ENCODE peak calls at places on chromosomes 13 and 19, in seven cellular contexts. K, H, T, M, X, V and S are unnamed samples.

GRCh38 chr13:82356667-82357066 is 1525.6 kb downstream of the SLITRK1 start:
- DNase-seq in K (no peak), H (no peak), T (no peak), M (peak), X (no peak), V (no peak), S (no peak)

GRCh38 chr19:7427944-7428343 is 60.9 kb downstream of the PEX11G start:
- DNase-seq in K (no peak), H (no peak), T (no peak), M (peak), X (no peak), V (no peak), S (no peak)

GRCh38 chr13:76148926-76149325 is 512.8 kb downstream of the LMO7 start:
- DNase-seq in K (no peak), H (no peak), T (no peak), M (peak), X (no peak), V (no peak), S (no peak)

GRCh38 chr19:51364200-51365106 is 1.7 kb downstream of the ETFB start:
- DNase-seq in K (no peak), H (no peak), T (no peak), M (no peak), X (no peak), V (no peak), S (no peak)

GRCh38 chr13:29140277-29140676 is 320.1 kb downstream of the MTUS2 start:
- DNase-seq in K (no peak), H (peak), T (no peak), M (peak), X (no peak), V (no peak), S (no peak)

GRCh38 chr13:52599853-52600603 is 42.2 kb upstream of the HNRNPA1L2 start:
- DNase-seq in K (no peak), H (peak), T (peak), M (peak), X (no peak), V (peak), S (no peak)

GRCh38 chr19:39768334-39768733 is 10.3 kb upstream of the LEUTX start:
- DNase-seq in K (no peak), H (no peak), T (no peak), M (no peak), X (no peak), V (no peak), S (no peak)

GRCh38 chr13:77492982-77493381 is 42.5 kb upstream of the SCEL start:
- DNase-seq in K (peak), H (no peak), T (no peak), M (peak), X (no peak), V (no peak), S (no peak)

GRCh38 chr19:49538643-49539042 is 10.8 kb downstream of the RCN3 start:
- DNase-seq in K (no peak), H (no peak), T (no peak), M (no peak), X (no peak), V (no peak), S (no peak)

GRCh38 chr19:19588546-19588945 is 29.9 kb downstream of the PBX4 start:
- DNase-seq in K (no peak), H (no peak), T (no peak), M (no peak), X (no peak), V (no peak), S (no peak)

GRCh38 chr19:3656073-3656746 is 29.6 kb upstream of the CACTIN start:
- DNase-seq in K (no peak), H (no peak), T (no peak), M (no peak), X (no peak), V (no peak), S (no peak)

GRCh38 chr13:41938918-41939317 is 22.0 kb downstream of the VWA8 start:
- DNase-seq in K (no peak), H (no peak), T (no peak), M (no peak), X (no peak), V (no peak), S (no peak)

GRCh38 chr13:112580211-112580610 is 7.7 kb downstream of the TUBGCP3 start:
- DNase-seq in K (no peak), H (no peak), T (no peak), M (no peak), X (no peak), V (no peak), S (no peak)

GRCh38 chr13:23790591-23791170 is 98.5 kb downstream of the MIPEP start:
- DNase-seq in K (no peak), H (no peak), T (no peak), M (peak), X (no peak), V (no peak), S (no peak)

GRCh38 chr13:21478881-21479808 is 20.0 kb upstream of the ZDHHC20 start:
- DNase-seq in K (peak), H (no peak), T (no peak), M (peak), X (no peak), V (peak), S (no peak)

GRCh38 chr19:47445937-47446402 is 25.7 kb downstream of the SLC8A2 start:
- DNase-seq in K (no peak), H (no peak), T (peak), M (peak), X (no peak), V (peak), S (no peak)

GRCh38 chr19:590396-590745 is 690 bp downstream of the HCN2 start:
- DNase-seq in K (no peak), H (no peak), T (peak), M (peak), X (no peak), V (no peak), S (no peak)

GRCh38 chr13:109764474-109765292 is 21.7 kb downstream of the IRS2 start:
- DNase-seq in K (no peak), H (no peak), T (no peak), M (no peak), X (no peak), V (no peak), S (no peak)
- TF ChIP-seq CTCF in K (no peak), H (no peak), T (peak), M (no peak), X (no peak), V (no peak), S (no peak)

DNA sequence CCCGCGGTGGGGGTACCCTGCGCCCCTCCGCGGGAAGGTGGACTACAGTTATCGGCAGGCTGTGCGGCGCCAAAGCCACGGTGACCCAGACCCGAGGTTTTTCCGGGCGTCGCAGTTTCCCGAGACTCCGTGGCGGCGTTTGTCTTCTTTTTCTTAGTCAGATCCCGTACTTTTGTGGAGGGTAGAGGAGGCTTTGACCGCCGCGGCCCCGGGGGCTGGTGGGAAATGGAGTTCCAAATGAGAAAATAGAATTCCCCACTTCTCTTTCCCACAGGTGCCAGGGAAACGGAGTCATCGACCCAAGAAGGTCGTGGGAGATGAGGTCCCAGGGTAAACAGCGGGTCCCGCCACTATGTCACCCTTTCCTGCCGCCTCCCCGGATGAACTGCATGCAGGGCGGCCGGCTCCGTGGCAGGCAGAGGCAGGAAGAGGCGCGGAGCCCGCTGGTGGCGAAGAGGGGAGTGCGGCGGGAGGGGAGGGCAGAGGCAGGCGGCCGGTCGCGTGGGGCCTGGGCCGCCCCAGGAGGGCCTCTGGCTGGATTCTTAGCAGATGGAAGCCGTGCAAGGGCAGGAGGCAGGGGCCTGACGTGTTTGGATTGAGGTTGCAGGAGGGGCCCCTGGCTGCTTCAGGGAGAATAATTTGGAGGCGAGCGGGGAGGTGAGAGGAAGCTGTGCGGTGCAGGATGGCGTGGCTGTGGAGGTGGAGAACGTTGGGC is 11.5 kb downstream of the CYTH2 start:
- DNase-seq in K (no peak), H (no peak), T (no peak), M (no peak), X (no peak), V (no peak), S (no peak)
- H3K4me3 ChIP-seq in K (no peak), H (peak), T (no peak), M (peak), X (peak), V (peak), S (no peak)

DNA sequence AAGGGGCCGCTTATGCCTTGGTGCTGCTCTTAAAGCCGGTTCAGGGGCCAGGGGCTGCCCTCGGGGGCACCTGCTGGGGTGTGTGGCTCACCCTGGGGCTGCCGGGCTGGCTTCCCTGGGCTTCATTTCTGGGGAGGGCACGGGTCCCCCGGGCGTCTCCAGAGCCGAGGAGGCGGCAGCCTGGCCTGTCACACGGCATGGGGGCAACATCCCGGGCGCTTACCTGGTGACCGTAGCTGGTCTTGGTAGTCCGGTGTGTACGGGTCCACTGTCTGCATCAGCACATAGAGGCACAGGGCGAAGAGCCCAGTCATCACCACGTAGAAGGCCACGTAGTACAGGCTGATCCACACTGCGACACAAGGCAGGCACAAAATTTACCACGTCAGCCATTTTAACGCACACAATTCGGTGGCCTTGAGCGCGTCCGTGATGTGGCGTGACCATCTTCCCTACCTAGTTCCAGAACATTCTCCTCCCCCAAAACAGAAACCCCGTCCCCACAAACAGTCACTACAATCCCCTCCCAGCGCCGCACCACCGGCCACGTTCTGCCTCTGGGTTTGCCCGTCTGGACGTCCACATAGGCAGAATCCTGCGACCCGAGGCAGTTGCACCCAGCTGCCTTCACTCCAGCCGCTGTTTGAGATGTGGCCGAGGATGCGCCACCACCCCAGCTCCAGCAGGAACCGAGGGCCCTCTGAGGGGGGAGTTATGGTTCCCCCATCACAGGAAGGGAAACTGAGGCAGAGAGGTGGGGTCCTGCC is 3.2 kb downstream of the ATP4B start:
- DNase-seq in K (no peak), H (peak), T (no peak), M (no peak), X (peak), V (no peak), S (no peak)
- TF ChIP-seq CTCF in K (no peak), H (no peak), T (no peak), M (no peak), X (no peak), V (no peak), S (no peak)

GRCh38 chr19:5339950-5340636 is 519 bp downstream of the PTPRS start:
- DNase-seq in K (no peak), H (no peak), T (peak), M (no peak), X (no peak), V (peak), S (no peak)
- H3K4me3 ChIP-seq in K (peak), H (peak), T (peak), M (peak), X (peak), V (peak), S (peak)

GRCh38 chr19:1791879-1792278 is 20.2 kb downstream of the ATP8B3 start:
- DNase-seq in K (no peak), H (no peak), T (no peak), M (no peak), X (no peak), V (no peak), S (no peak)
- TF ChIP-seq CTCF in K (no peak), H (no peak), T (no peak), M (no peak), X (no peak), V (no peak), S (no peak)

GRCh38 chr13:36130542-36131214 is 504 bp downstream of the DCLK1 start:
- DNase-seq in K (no peak), H (no peak), T (peak), M (no peak), X (peak), V (no peak), S (no peak)
- H3K4me3 ChIP-seq in K (no peak), H (peak), T (peak), M (peak), X (peak), V (no peak), S (no peak)

GRCh38 chr13:44561352-44561751 is 14.8 kb downstream of the TSC22D1 start:
- DNase-seq in K (no peak), H (no peak), T (no peak), M (no peak), X (no peak), V (no peak), S (no peak)

GRCh38 chr13:44565881-44566280 is 10.2 kb downstream of the TSC22D1 start:
- DNase-seq in K (no peak), H (no peak), T (no peak), M (no peak), X (no peak), V (no peak), S (no peak)

DNA sequence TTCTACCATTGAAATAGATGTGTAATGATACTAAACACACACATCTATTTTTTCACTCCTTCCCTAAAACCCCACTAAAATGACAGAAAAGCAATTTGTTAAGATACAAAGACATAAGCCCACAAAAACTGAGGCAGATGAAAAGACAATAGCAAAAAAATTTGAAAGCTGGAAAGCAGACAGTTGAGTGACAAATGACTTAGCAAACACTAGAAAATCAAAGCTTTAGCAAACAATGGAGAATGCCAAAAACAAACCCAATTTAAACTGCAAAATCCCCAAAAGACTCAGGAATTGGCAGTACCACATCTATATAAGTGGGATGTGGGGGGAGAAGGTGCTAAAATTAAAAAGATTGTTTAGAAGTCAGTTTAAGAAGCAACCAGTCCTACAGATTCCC is 9.5 kb downstream of the TSC22D1 start:
- DNase-seq in K (no peak), H (no peak), T (no peak), M (no peak), X (no peak), V (no peak), S (no peak)
- TF ChIP-seq CTCF in K (no peak), H (no peak), T (no peak), M (no peak), X (no peak), V (no peak), S (no peak)

GRCh38 chr13:66996503-66996902 is 233.6 kb downstream of the PCDH9 start:
- DNase-seq in K (no peak), H (no peak), T (no peak), M (peak), X (no peak), V (no peak), S (no peak)

GRCh38 chr13:66994097-66994496 is 236.0 kb downstream of the PCDH9 start:
- DNase-seq in K (no peak), H (peak), T (peak), M (peak), X (peak), V (peak), S (no peak)

GRCh38 chr13:66992683-66993082 is 237.5 kb downstream of the PCDH9 start:
- DNase-seq in K (no peak), H (no peak), T (no peak), M (no peak), X (no peak), V (no peak), S (no peak)

GRCh38 chr13:66995366-66995663 is 234.8 kb downstream of the PCDH9 start:
- DNase-seq in K (no peak), H (no peak), T (no peak), M (no peak), X (no peak), V (no peak), S (no peak)

DNA sequence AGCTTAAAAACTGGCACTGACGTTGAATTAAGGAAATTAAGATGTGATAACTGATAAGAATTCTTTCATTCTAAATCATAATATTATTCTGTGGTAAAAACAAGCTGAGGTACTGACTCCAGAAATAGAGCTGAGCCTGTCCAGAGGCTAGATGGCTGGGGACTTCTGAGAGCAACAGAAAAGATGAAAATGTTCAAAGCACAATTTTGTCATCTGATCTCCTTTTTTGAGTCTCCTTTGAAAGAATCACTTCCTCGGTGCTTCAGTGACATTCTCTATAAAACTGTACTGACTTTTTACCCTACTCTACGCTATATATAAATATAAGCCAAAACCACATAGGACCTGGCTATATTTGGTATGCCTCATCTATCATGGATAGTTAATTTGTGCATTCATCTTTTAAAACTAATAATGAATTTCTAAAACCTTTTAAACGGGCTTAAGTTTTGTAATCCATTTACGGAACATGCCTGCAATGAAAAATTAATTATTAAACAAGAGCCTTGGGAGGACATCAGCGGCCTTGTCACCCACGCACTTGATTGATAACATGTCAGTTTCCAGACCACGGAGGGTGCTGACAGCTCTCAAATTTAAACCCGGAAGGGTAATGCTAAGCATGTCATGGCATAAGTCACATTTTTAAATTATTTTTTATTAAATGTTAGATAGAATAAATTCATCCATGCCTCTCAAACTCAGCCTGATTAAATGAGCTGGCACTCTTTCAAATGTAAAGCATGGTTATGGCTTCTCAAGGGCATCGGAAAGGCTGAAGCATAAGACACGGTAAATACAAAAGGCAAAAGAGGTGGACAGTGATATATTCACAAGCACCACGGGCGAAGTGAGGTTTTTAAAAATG is 235.4 kb downstream of the PCDH9 start:
- DNase-seq in K (no peak), H (no peak), T (no peak), M (no peak), X (no peak), V (no peak), S (no peak)
- H3K4me3 ChIP-seq in K (no peak), H (peak), T (no peak), M (peak), X (no peak), V (no peak), S (no peak)

DNA sequence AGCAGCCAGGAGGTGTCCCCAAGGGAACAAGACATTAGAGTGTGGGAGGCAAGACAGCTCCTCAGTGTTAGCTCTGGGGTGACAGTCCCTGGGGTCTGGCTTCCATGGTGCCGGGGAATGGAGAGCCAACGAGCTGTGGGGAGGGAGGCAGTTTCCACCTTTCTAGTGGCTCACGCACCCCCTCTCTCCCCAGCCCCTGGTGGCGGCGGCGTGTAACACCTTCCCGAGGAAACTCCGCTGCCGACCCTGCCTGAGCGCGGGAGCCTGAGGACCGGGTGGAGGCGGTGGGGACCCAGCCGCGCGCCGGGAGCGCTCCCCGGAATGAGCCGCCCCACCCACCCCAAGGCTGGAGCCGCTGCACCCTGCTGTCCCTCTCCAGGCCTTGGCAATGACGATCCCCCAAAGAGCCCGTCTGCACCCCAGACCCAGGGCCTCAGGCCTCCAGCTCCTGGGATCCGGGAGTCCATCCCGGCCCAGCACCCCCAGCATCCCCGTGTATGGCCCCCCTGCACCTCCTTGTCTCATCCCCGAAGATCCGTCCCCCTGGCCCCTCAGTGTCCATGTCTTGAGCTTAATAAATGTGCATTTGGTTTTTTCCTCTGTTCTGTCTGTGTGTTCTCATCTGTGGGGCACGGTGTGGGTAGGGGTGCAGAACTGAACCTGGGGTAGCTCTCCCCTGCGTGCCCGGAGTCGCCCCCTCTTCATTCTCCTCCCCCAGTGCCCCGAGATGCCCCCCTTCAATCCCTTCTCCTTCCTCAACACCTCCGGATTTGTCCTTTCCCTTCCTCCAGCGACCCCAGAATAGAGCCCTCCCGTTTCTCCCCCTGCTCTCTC is 617 bp upstream of the FXYD5 start:
- DNase-seq in K (no peak), H (no peak), T (peak), M (peak), X (peak), V (no peak), S (no peak)
- TF ChIP-seq CTCF in K (peak), H (peak), T (peak), M (peak), X (peak), V (no peak), S (no peak)